ENCODE peak calls at places on chromosomes 7 and 10, in nine cellular contexts. Z is B cell; J is psoas muscle; S is IMR-90; N is activated T-cell treated with anti-CD3 and anti-CD28 coated beads, Interleukin-2, amount 50 U/mL, for 72 hours; F is HepG2; X is lower lobe of right lung; O is activated CD8-positive, alpha-beta memory T cell treated with anti-CD3 and anti-CD28 coated beads, Interleukin-2, amount 10 ng/mL, durations not matched to agents 7 days and 5 days; B is gastroesophageal sphincter. U is an unnamed sample.

GRCh38 chr10:73824146-73824725 is 12.8 kb upstream of the NDST2 start:
- ATAC-seq in Z (no peak), J (no peak), S (no peak), N (no peak), F (no peak), X (no peak), O (no peak), B (no peak), U (no peak)

GRCh38 chr7:92747041-92747835 is 89.1 kb downstream of the CDK6 start:
- ATAC-seq in Z (no peak), J (no peak), S (no peak), N (no peak), F (no peak), X (no peak), O (no peak), B (no peak), U (peak)

GRCh38 chr10:43172645-43173044 is 34.4 kb downstream of the CSGALNACT2 start:
- ATAC-seq in Z (no peak), J (no peak), S (no peak), N (peak), F (no peak), X (no peak), O (peak), B (no peak), U (peak)

GRCh38 chr7:138657854-138658386 is 43.2 kb downstream of the SVOPL start:
- ATAC-seq in Z (no peak), J (no peak), S (no peak), N (no peak), F (no peak), X (no peak), O (no peak), B (no peak), U (no peak)

GRCh38 chr10:47024399-47025252 is 113.4 kb downstream of the PTPN20 start:
- ATAC-seq in Z (peak), J (peak), S (peak), N (peak), F (peak), X (peak), O (peak), B (peak), U (peak)

GRCh38 chr10:124497196-124497990 is 35.8 kb downstream of the LHPP start:
- ATAC-seq in Z (no peak), J (no peak), S (no peak), N (no peak), F (no peak), X (no peak), O (no peak), B (no peak), U (no peak)

GRCh38 chr10:132178046-132178445 is 8.7 kb upstream of the DPYSL4 start:
- ATAC-seq in Z (no peak), J (no peak), S (no peak), N (no peak), F (no peak), X (no peak), O (no peak), B (no peak), U (no peak)

GRCh38 chr10:79435271-79436065 is 10.0 kb downstream of the ZCCHC24 start:
- ATAC-seq in Z (no peak), J (peak), S (peak), N (no peak), F (no peak), X (peak), O (no peak), B (peak), U (no peak)

GRCh38 chr7:7321681-7322080 is 139.3 kb downstream of the C1GALT1 start:
- ATAC-seq in Z (peak), J (no peak), S (no peak), N (no peak), F (peak), X (no peak), O (no peak), B (no peak), U (no peak)

GRCh38 chr10:93799309-93799708 is 41.6 kb downstream of the LGI1 start:
- ATAC-seq in Z (no peak), J (no peak), S (no peak), N (no peak), F (no peak), X (no peak), O (no peak), B (no peak), U (no peak)

GRCh38 chr7:21367081-21367480 is 60.8 kb upstream of the SP4 start:
- ATAC-seq in Z (no peak), J (no peak), S (no peak), N (no peak), F (no peak), X (no peak), O (no peak), B (no peak), U (no peak)

GRCh38 chr10:52664629-52665028 is 108.0 kb downstream of the MBL2 start:
- ATAC-seq in Z (no peak), J (no peak), S (no peak), N (no peak), F (no peak), X (no peak), O (no peak), B (no peak), U (no peak)

GRCh38 chr7:112226701-112227276 is 20.3 kb downstream of the ZNF277 start:
- ATAC-seq in Z (no peak), J (no peak), S (no peak), N (no peak), F (no peak), X (no peak), O (no peak), B (no peak), U (no peak)

GRCh38 chr7:16667355-16667754 is 21.4 kb downstream of the BZW2 start:
- ATAC-seq in Z (no peak), J (peak), S (no peak), N (no peak), F (no peak), X (no peak), O (no peak), B (no peak), U (no peak)

GRCh38 chr7:32453286-32454011 is 36.7 kb downstream of the LSM5 start:
- ATAC-seq in Z (no peak), J (no peak), S (no peak), N (no peak), F (peak), X (no peak), O (no peak), B (no peak), U (no peak)

GRCh38 chr7:27433581-27433980 is 191.0 kb downstream of the EVX1 start:
- ATAC-seq in Z (no peak), J (no peak), S (no peak), N (no peak), F (no peak), X (no peak), O (no peak), B (no peak), U (no peak)

GRCh38 chr7:2732959-2733584 is 45.1 kb downstream of the AMZ1 start:
- ATAC-seq in Z (no peak), J (peak), S (no peak), N (no peak), F (no peak), X (peak), O (no peak), B (peak), U (no peak)

GRCh38 chr7:110210941-110211608 is 879.9 kb upstream of the LRRN3 start:
- ATAC-seq in Z (no peak), J (no peak), S (no peak), N (no peak), F (no peak), X (no peak), O (no peak), B (no peak), U (no peak)

GRCh38 chr10:51419416-51420093 is 279.8 kb downstream of the CSTF2T start:
- ATAC-seq in Z (no peak), J (no peak), S (no peak), N (no peak), F (no peak), X (no peak), O (no peak), B (no peak), U (no peak)

GRCh38 chr10:4278161-4278560 is 493.2 kb upstream of the KLF6 start:
- ATAC-seq in Z (no peak), J (no peak), S (no peak), N (no peak), F (no peak), X (no peak), O (no peak), B (no peak), U (no peak)

GRCh38 chr10:19877466-19878255 is 61.4 kb downstream of the PLXDC2 start:
- ATAC-seq in Z (no peak), J (no peak), S (no peak), N (no peak), F (no peak), X (no peak), O (no peak), B (no peak), U (no peak)

GRCh38 chr10:72981882-72982529 is 27.4 kb upstream of the PLA2G12B start:
- ATAC-seq in Z (no peak), J (peak), S (peak), N (no peak), F (peak), X (peak), O (no peak), B (no peak), U (peak)

GRCh38 chr10:35329520-35329919 is 6.8 kb upstream of the CCNY start:
- ATAC-seq in Z (no peak), J (peak), S (no peak), N (no peak), F (no peak), X (no peak), O (no peak), B (no peak), U (no peak)

U was measured in activated T-helper 17 cell treated with anti-CD3 and anti-CD28 coated beads, Interleukin-2, amount 50 U/mL, for 72 hours.